ENCODE peak calls at places on chromosomes 11 and 22, in six cellular contexts. One of them, this sample, is unnamed.

GRCh38 chr11:3959015-3959917 is 103.8 kb downstream of the STIM1 start:
- DNase-seq in renal cortical epithelial cell: peak
- DNase-seq in left ventricle myocardium superior: no peak
- DNase-seq in stimulated activated naive B cell treated with anti-CD40 and anti-IgM and Interleukin-4, amounts not matched to agents 10 μg/mL and 1 μg/mL and 100 μg/mL, for 72 hours: no peak
- DNase-seq in neural progenitor cell: peak
- DNase-seq in stimulated activated CD4-positive, alpha-beta T cell treated with anti-CD3 and anti-CD28 coated beads, Interleukin-15, amount 100 ng/mL, for 24 hours: no peak
- DNase-seq in this sample: no peak

GRCh38 chr11:125225401-125225800 is 60.9 kb downstream of the PKNOX2 start:
- DNase-seq in stimulated activated CD4-positive, alpha-beta T cell treated with anti-CD3 and anti-CD28 coated beads, Interleukin-15, amount 100 ng/mL, for 24 hours: no peak
- DNase-seq in left ventricle myocardium superior: no peak
- DNase-seq in stimulated activated naive B cell treated with anti-CD40 and anti-IgM and Interleukin-4, amounts not matched to agents 10 μg/mL and 1 μg/mL and 100 μg/mL, for 72 hours: no peak
- DNase-seq in renal cortical epithelial cell: no peak
- DNase-seq in neural progenitor cell: no peak
- DNase-seq in this sample: no peak

GRCh38 chr11:69127091-69127850 is 28.5 kb upstream of the SMIM38 start:
- DNase-seq in renal cortical epithelial cell: no peak
- DNase-seq in neural progenitor cell: no peak
- DNase-seq in stimulated activated naive B cell treated with anti-CD40 and anti-IgM and Interleukin-4, amounts not matched to agents 10 μg/mL and 1 μg/mL and 100 μg/mL, for 72 hours: no peak
- DNase-seq in stimulated activated CD4-positive, alpha-beta T cell treated with anti-CD3 and anti-CD28 coated beads, Interleukin-15, amount 100 ng/mL, for 24 hours: no peak
- DNase-seq in left ventricle myocardium superior: peak
- DNase-seq in this sample: no peak

GRCh38 chr11:20470348-20470747 is 82.8 kb downstream of the PRMT3 start:
- DNase-seq in stimulated activated CD4-positive, alpha-beta T cell treated with anti-CD3 and anti-CD28 coated beads, Interleukin-15, amount 100 ng/mL, for 24 hours: no peak
- DNase-seq in neural progenitor cell: no peak
- DNase-seq in left ventricle myocardium superior: no peak
- DNase-seq in renal cortical epithelial cell: no peak
- DNase-seq in stimulated activated naive B cell treated with anti-CD40 and anti-IgM and Interleukin-4, amounts not matched to agents 10 μg/mL and 1 μg/mL and 100 μg/mL, for 72 hours: no peak
- DNase-seq in this sample: no peak

GRCh38 chr22:49015993-49016908 is 811.4 kb downstream of the BRD1 start:
- DNase-seq in left ventricle myocardium superior: no peak
- DNase-seq in neural progenitor cell: no peak
- DNase-seq in renal cortical epithelial cell: no peak
- DNase-seq in stimulated activated CD4-positive, alpha-beta T cell treated with anti-CD3 and anti-CD28 coated beads, Interleukin-15, amount 100 ng/mL, for 24 hours: no peak
- DNase-seq in stimulated activated naive B cell treated with anti-CD40 and anti-IgM and Interleukin-4, amounts not matched to agents 10 μg/mL and 1 μg/mL and 100 μg/mL, for 72 hours: no peak
- DNase-seq in this sample: peak

GRCh38 chr11:116852261-116853125 is 15.1 kb upstream of the APOA1 start:
- DNase-seq in renal cortical epithelial cell: peak
- DNase-seq in left ventricle myocardium superior: no peak
- DNase-seq in stimulated activated naive B cell treated with anti-CD40 and anti-IgM and Interleukin-4, amounts not matched to agents 10 μg/mL and 1 μg/mL and 100 μg/mL, for 72 hours: no peak
- DNase-seq in stimulated activated CD4-positive, alpha-beta T cell treated with anti-CD3 and anti-CD28 coated beads, Interleukin-15, amount 100 ng/mL, for 24 hours: no peak
- DNase-seq in neural progenitor cell: no peak
- DNase-seq in this sample: no peak

GRCh38 chr22:16806401-16806800 is 18.8 kb downstream of the XKR3 start:
- DNase-seq in stimulated activated CD4-positive, alpha-beta T cell treated with anti-CD3 and anti-CD28 coated beads, Interleukin-15, amount 100 ng/mL, for 24 hours: no peak
- DNase-seq in stimulated activated naive B cell treated with anti-CD40 and anti-IgM and Interleukin-4, amounts not matched to agents 10 μg/mL and 1 μg/mL and 100 μg/mL, for 72 hours: no peak
- DNase-seq in neural progenitor cell: no peak
- DNase-seq in renal cortical epithelial cell: no peak
- DNase-seq in left ventricle myocardium superior: no peak
- DNase-seq in this sample: no peak

GRCh38 chr11:2299773-2300172 is 1.9 kb downstream of the C11orf21 start:
- DNase-seq in neural progenitor cell: no peak
- DNase-seq in left ventricle myocardium superior: no peak
- DNase-seq in stimulated activated CD4-positive, alpha-beta T cell treated with anti-CD3 and anti-CD28 coated beads, Interleukin-15, amount 100 ng/mL, for 24 hours: no peak
- DNase-seq in renal cortical epithelial cell: no peak
- DNase-seq in stimulated activated naive B cell treated with anti-CD40 and anti-IgM and Interleukin-4, amounts not matched to agents 10 μg/mL and 1 μg/mL and 100 μg/mL, for 72 hours: no peak
- DNase-seq in this sample: no peak

GRCh38 chr11:86816251-86816726 is 15.9 kb downstream of the PRSS23 start:
- DNase-seq in stimulated activated CD4-positive, alpha-beta T cell treated with anti-CD3 and anti-CD28 coated beads, Interleukin-15, amount 100 ng/mL, for 24 hours: no peak
- DNase-seq in left ventricle myocardium superior: no peak
- DNase-seq in neural progenitor cell: no peak
- DNase-seq in stimulated activated naive B cell treated with anti-CD40 and anti-IgM and Interleukin-4, amounts not matched to agents 10 μg/mL and 1 μg/mL and 100 μg/mL, for 72 hours: no peak
- DNase-seq in renal cortical epithelial cell: peak
- DNase-seq in this sample: no peak

GRCh38 chr11:117815262-117815803 is 9.2 kb downstream of the FXYD2 start:
- DNase-seq in renal cortical epithelial cell: no peak
- DNase-seq in stimulated activated CD4-positive, alpha-beta T cell treated with anti-CD3 and anti-CD28 coated beads, Interleukin-15, amount 100 ng/mL, for 24 hours: peak
- DNase-seq in stimulated activated naive B cell treated with anti-CD40 and anti-IgM and Interleukin-4, amounts not matched to agents 10 μg/mL and 1 μg/mL and 100 μg/mL, for 72 hours: peak
- DNase-seq in neural progenitor cell: no peak
- DNase-seq in left ventricle myocardium superior: peak
- DNase-seq in this sample: peak

GRCh38 chr22:29998627-29999026 is 81.6 kb upstream of the HORMAD2 start:
- DNase-seq in left ventricle myocardium superior: no peak
- DNase-seq in neural progenitor cell: no peak
- DNase-seq in stimulated activated naive B cell treated with anti-CD40 and anti-IgM and Interleukin-4, amounts not matched to agents 10 μg/mL and 1 μg/mL and 100 μg/mL, for 72 hours: no peak
- DNase-seq in renal cortical epithelial cell: no peak
- DNase-seq in stimulated activated CD4-positive, alpha-beta T cell treated with anti-CD3 and anti-CD28 coated beads, Interleukin-15, amount 100 ng/mL, for 24 hours: no peak
- DNase-seq in this sample: no peak

GRCh38 chr11:47924184-47924671 is 56.1 kb upstream of the PTPRJ start:
- DNase-seq in renal cortical epithelial cell: peak
- DNase-seq in stimulated activated naive B cell treated with anti-CD40 and anti-IgM and Interleukin-4, amounts not matched to agents 10 μg/mL and 1 μg/mL and 100 μg/mL, for 72 hours: no peak
- DNase-seq in stimulated activated CD4-positive, alpha-beta T cell treated with anti-CD3 and anti-CD28 coated beads, Interleukin-15, amount 100 ng/mL, for 24 hours: peak
- DNase-seq in neural progenitor cell: no peak
- DNase-seq in left ventricle myocardium superior: no peak
- DNase-seq in this sample: no peak

GRCh38 chr22:26828311-26828710 is 170.9 kb downstream of the MIAT start:
- DNase-seq in renal cortical epithelial cell: no peak
- DNase-seq in neural progenitor cell: no peak
- DNase-seq in left ventricle myocardium superior: no peak
- DNase-seq in stimulated activated naive B cell treated with anti-CD40 and anti-IgM and Interleukin-4, amounts not matched to agents 10 μg/mL and 1 μg/mL and 100 μg/mL, for 72 hours: no peak
- DNase-seq in stimulated activated CD4-positive, alpha-beta T cell treated with anti-CD3 and anti-CD28 coated beads, Interleukin-15, amount 100 ng/mL, for 24 hours: no peak
- DNase-seq in this sample: no peak

GRCh38 chr22:38461414-38462081 is 6.3 kb upstream of the KDELR3 start:
- DNase-seq in neural progenitor cell: peak
- DNase-seq in stimulated activated naive B cell treated with anti-CD40 and anti-IgM and Interleukin-4, amounts not matched to agents 10 μg/mL and 1 μg/mL and 100 μg/mL, for 72 hours: peak
- DNase-seq in renal cortical epithelial cell: peak
- DNase-seq in stimulated activated CD4-positive, alpha-beta T cell treated with anti-CD3 and anti-CD28 coated beads, Interleukin-15, amount 100 ng/mL, for 24 hours: peak
- DNase-seq in left ventricle myocardium superior: peak
- DNase-seq in this sample: peak

GRCh38 chr22:21642584-21643448 is 714 bp downstream of the SDF2L1 start:
- DNase-seq in left ventricle myocardium superior: no peak
- DNase-seq in stimulated activated CD4-positive, alpha-beta T cell treated with anti-CD3 and anti-CD28 coated beads, Interleukin-15, amount 100 ng/mL, for 24 hours: peak
- DNase-seq in renal cortical epithelial cell: peak
- DNase-seq in stimulated activated naive B cell treated with anti-CD40 and anti-IgM and Interleukin-4, amounts not matched to agents 10 μg/mL and 1 μg/mL and 100 μg/mL, for 72 hours: peak
- DNase-seq in neural progenitor cell: peak
- DNase-seq in this sample: peak